ENCODE peak calls at places on chromosomes 7 and 10, in five cellular contexts. T is DMS153, S is RCC 7860, A is LoVo, H is bronchial epithelial cell. Q is an unnamed sample.

GRCh38 chr10:107589081-107589480 is 424.6 kb upstream of the SORCS1 start:
- DNase-seq in T (no peak), A (no peak), S (no peak), H (peak), Q (no peak)

GRCh38 chr10:24707445-24707844 is 16.2 kb downstream of the ARHGAP21 start:
- DNase-seq in S (no peak), T (no peak), A (no peak), H (peak), Q (no peak)

GRCh38 chr10:131027256-131027655 is 284.3 kb downstream of the TCERG1L start:
- DNase-seq in A (no peak), S (no peak), H (no peak), T (no peak), Q (no peak)

GRCh38 chr7:33904680-33905388 is 505 bp upstream of the BMPER start:
- DNase-seq in T (peak), S (peak), A (no peak), H (peak), Q (peak)

GRCh38 chr10:99461230-99461629 is 30.8 kb upstream of the GOT1 start:
- DNase-seq in S (peak), H (peak), T (no peak), A (no peak), Q (peak)

GRCh38 chr7:123296965-123297364 is 97.2 kb upstream of the SLC13A1 start:
- DNase-seq in S (no peak), T (no peak), A (no peak), H (no peak), Q (no peak)

GRCh38 chr10:95745487-95745886 is 10.5 kb upstream of the ENTPD1 start:
- DNase-seq in T (no peak), S (no peak), H (no peak), A (no peak), Q (no peak)

GRCh38 chr7:120981888-120982615 is 6.5 kb upstream of the CPED1 start:
- DNase-seq in H (peak), T (no peak), S (peak), A (no peak), Q (no peak)

GRCh38 chr7:79096361-79096805 is 357.1 kb downstream of the MAGI2 start:
- DNase-seq in A (no peak), T (no peak), H (peak), S (no peak), Q (no peak)

GRCh38 chr10:126521354-126521753 is 133.1 kb upstream of the ADAM12 start:
- DNase-seq in S (peak), A (peak), H (peak), T (no peak), Q (peak)

GRCh38 chr7:20442951-20443350 is 112.3 kb downstream of the ITGB8 start:
- DNase-seq in A (no peak), T (no peak), H (no peak), S (no peak), Q (no peak)

Q was measured in H54.